ENCODE peak calls at places on chromosomes 5 and 9, in five cellular contexts. T, S, B, C and K are unnamed samples.

GRCh38 chr9:91659529-91660294 is 236.1 kb upstream of the NFIL3 start:
- DNase-seq in B (no peak), T (no peak), S (no peak), C (no peak), K (no peak)

GRCh38 chr9:36401179-36401740 is 1.2 kb upstream of the RNF38 start:
- DNase-seq in C (peak; percentile 78), S (no peak), B (no peak), T (no peak), K (peak; percentile 47)

GRCh38 chr5:172569862-172570558 is 71.1 kb upstream of the NEURL1B start:
- DNase-seq in B (no peak), T (no peak), C (no peak), S (no peak), K (no peak)

GRCh38 chr9:126626117-126627022 is 12.6 kb downstream of the LMX1B start:
- DNase-seq in B (no peak), S (no peak), T (no peak), C (no peak), K (no peak)

GRCh38 chr5:9653811-9654210 is 23.7 kb upstream of the TAS2R1 start:
- DNase-seq in B (no peak), C (peak; percentile 19), T (no peak), S (peak; percentile 13), K (no peak)

GRCh38 chr5:78633710-78634109 is 14.9 kb downstream of the LHFPL2 start:
- DNase-seq in S (no peak), C (no peak), B (no peak), T (no peak), K (no peak)

GRCh38 chr9:6843742-6844141 is 86.0 kb downstream of the KDM4C start:
- DNase-seq in S (no peak), B (no peak), T (no peak), C (no peak), K (no peak)

GRCh38 chr5:31193026-31193425 is 460 bp upstream of the CDH6 start:
- DNase-seq in C (no peak), B (no peak), S (no peak), T (no peak), K (no peak)

GRCh38 chr5:165757756-165758155 is 2252.3 kb downstream of the MAT2B start:
- DNase-seq in S (no peak), T (no peak), B (no peak), C (no peak), K (no peak)

GRCh38 chr9:78314953-78315870 is 18.3 kb downstream of the PSAT1 start:
- DNase-seq in C (no peak), B (no peak), S (no peak), T (no peak), K (no peak)

GRCh38 chr5:132666310-132667123 is 7.3 kb upstream of the IL4 start:
- DNase-seq in T (no peak), S (no peak), B (no peak), C (no peak), K (no peak)

GRCh38 chr5:126269511-126269910 is 153.7 kb upstream of the GRAMD2B start:
- DNase-seq in T (no peak), S (no peak), C (no peak), B (no peak), K (no peak)

GRCh38 chr9:135016876-135017275 is 70.6 kb upstream of the OLFM1 start:
- DNase-seq in T (no peak), B (no peak), C (no peak), S (no peak), K (no peak)

GRCh38 chr5:163460562-163461176 is at the start of gene HMMR:
- DNase-seq in C (peak; percentile 29), T (no peak), B (no peak), S (no peak), K (no peak)

GRCh38 chr5:124654418-124654817 is 92.0 kb downstream of the ZNF608 start:
- DNase-seq in C (peak; percentile 50), T (no peak), B (no peak), S (no peak), K (no peak)

GRCh38 chr5:42005561-42006153 is 80.6 kb downstream of the FBXO4 start:
- DNase-seq in S (no peak), C (no peak), T (no peak), B (no peak), K (peak; percentile 5)

GRCh38 chr5:156513123-156513814 is 186.3 kb downstream of the SGCD start:
- DNase-seq in S (peak; percentile 36), B (no peak), T (no peak), C (no peak), K (no peak)

GRCh38 chr9:136059321-136059791 is 35.7 kb downstream of the NACC2 start:
- DNase-seq in B (peak; percentile 61), C (no peak), T (no peak), S (peak; percentile 10), K (no peak)

GRCh38 chr5:131671409-131671808 is 36.4 kb upstream of the RAPGEF6 start:
- DNase-seq in B (no peak), C (no peak), T (no peak), S (no peak), K (no peak)

GRCh38 chr9:128103589-128103962 is 24.0 kb downstream of the PTGES2 start:
- DNase-seq in C (no peak), T (no peak), B (no peak), S (peak; percentile 77), K (no peak)

GRCh38 chr9:134551657-134552348 is 89.8 kb upstream of the COL5A1 start:
- DNase-seq in B (no peak), S (no peak), T (no peak), C (no peak), K (peak; percentile 95)

GRCh38 chr5:75007537-75007847 is 44.9 kb downstream of the GCNT4 start:
- DNase-seq in T (no peak), S (no peak), B (no peak), C (no peak), K (no peak)

GRCh38 chr5:91146221-91146620 is 236.9 kb downstream of the ARRDC3 start:
- DNase-seq in S (no peak), T (no peak), C (no peak), B (no peak), K (no peak)

GRCh38 chr9:4114569-4115505 is 185.0 kb downstream of the GLIS3 start:
- DNase-seq in S (no peak), C (no peak), T (no peak), B (no peak), K (no peak)

DNA sequence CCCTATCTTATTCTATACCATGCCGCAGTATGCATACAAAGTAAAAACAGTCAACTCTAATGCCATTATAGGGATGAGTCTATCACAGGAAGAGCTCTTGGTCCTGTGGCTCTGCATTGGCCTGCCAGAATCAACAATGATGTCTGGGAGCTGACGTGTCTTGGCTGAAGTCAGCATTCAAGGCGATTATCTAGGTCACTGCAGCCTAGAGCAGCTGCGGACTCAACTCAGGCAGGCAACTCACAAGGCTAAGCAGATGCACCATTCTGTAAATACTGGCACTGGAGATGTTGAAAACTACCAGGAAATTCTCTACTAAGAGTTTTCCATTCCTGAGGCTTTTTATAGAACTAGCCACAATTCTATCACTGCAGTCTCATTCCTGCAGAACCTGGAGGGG is 13.3 kb downstream of the SPATA9 start:
- DNase-seq in C (peak; percentile 88), T (peak; percentile 55), S (peak; percentile 89), B (peak; percentile 96), K (peak; percentile 52)
- TF ChIP-seq POLR2A in C (no peak), T (no peak), S (no peak), B (no peak), K (no peak)

GRCh38 chr5:32541241-32541640 is 44.1 kb upstream of the SUB1 start:
- DNase-seq in B (no peak), C (no peak), T (no peak), S (no peak), K (no peak)

GRCh38 chr5:32543291-32543690 is 42.1 kb upstream of the SUB1 start:
- DNase-seq in B (no peak), S (no peak), T (no peak), C (no peak), K (no peak)

GRCh38 chr5:32539981-32540380 is 45.4 kb upstream of the SUB1 start:
- DNase-seq in T (no peak), S (no peak), C (no peak), B (no peak), K (no peak)

GRCh38 chr5:32540446-32540845 is 44.9 kb upstream of the SUB1 start:
- DNase-seq in S (no peak), T (no peak), C (no peak), B (no peak), K (no peak)

GRCh38 chr5:32542216-32543059 is 42.9 kb upstream of the SUB1 start:
- DNase-seq in B (no peak), C (no peak), T (no peak), S (no peak), K (no peak)
- TF ChIP-seq POLR2A in B (no peak), C (no peak), T (no peak), S (no peak), K (no peak)

DNA sequence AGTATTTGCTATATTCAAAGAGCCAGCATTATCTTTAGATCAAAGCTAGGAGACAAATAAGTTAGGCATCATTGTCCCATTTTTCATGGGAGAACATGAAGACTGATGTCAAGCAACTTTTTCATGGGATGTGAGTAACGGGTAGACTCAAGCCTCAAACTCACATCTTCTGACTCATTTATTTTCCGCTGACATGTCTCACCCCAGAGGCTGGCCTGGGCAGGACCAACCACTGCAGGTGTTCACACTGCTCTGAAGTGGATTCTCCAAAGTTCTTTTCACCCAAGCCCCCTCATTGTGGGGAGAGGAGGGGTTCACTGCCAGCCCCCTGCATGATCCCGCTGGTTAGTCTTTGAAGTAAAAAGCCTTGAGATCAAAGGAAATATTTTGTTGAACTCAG is 34.9 kb upstream of the BASP1 start:
- DNase-seq in T (no peak), B (no peak), C (no peak), S (no peak), K (no peak)
- TF ChIP-seq POLR2A in T (no peak), B (no peak), C (no peak), S (no peak), K (no peak)

DNA sequence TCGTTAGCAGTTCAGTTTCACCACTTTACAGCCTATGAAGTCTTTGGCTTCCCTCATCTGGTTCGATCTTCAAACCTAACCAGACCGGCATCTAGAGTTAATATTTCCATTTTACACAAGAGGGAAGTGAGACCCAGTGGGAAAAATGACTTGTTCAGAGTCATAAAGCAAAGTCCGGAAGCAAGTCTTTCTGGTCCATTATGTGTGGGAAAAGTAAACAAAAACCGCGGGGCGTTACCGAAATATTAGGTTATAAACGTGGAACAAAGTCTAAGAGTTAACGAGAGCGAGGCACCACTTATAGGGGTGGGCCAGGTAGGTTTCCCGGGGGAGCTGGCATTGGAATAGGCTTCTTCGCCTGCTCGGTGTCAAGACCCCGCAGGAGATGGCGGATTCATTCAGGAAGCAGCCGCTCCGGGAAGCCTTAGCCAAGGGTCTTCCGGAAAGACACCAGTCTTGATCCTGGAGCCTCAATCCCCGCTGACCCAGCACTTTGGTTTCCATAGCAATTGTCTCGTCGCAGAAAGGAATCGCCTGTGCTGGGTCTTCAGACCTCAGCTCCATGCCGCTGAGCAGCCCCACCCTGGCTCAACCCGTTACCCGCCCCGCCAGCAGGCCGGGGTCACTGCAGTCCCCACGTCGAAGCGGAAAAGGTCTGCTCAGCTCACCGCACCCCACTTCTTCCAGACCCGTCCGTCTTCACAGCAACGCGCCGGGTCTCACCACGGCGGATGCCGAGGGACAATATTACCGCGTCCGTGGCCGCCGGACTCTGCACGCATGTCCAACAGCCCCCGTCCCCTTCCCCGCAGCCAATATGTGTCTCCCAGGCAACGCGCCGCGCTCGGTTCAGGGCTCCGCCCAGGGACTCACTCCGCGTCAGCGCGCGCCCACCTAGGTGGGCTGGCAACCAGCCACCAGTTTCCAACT is at the start of gene C5orf52:
- DNase-seq in T (no peak), S (no peak), B (peak; percentile 81), C (peak; percentile 58), K (no peak)
- TF ChIP-seq POLR2A in T (no peak), S (no peak), B (no peak), C (no peak), K (no peak)

GRCh38 chr9:137114613-137115393 is at the start of gene DPP7:
- DNase-seq in C (peak; percentile 80), S (peak; percentile 67), T (peak; percentile 55), B (peak; percentile 87), K (peak; percentile 96)
- TF ChIP-seq POLR2A in C (no peak), S (peak; percentile 51), T (no peak), B (no peak), K (peak; percentile 68)